ENCODE peak calls at places on chromosomes 5 and 9, in six cellular contexts. Q is suprapubic skin, L is cardiac fibroblast, O is AG10803, E is A549, P is transverse colon. D is an unnamed sample.

GRCh38 chr9:94017939-94018531 is 62.9 kb upstream of the BARX1 start:
- DNase-seq in Q (no peak), P (no peak), O (peak; percentile 40), L (peak; percentile 57), E (no peak), D (peak; percentile 20)

GRCh38 chr5:140259509-140259908 is 43.4 kb downstream of the PFDN1 start:
- DNase-seq in L (no peak), E (no peak), Q (no peak), P (peak; percentile 60), O (no peak), D (no peak)

GRCh38 chr9:70924380-70924779 is 197.0 kb downstream of the TRPM3 start:
- DNase-seq in L (peak; percentile 93), P (no peak), E (no peak), O (peak; percentile 94), Q (no peak), D (no peak)

GRCh38 chr5:80346055-80346454 is 26.3 kb downstream of the SPZ1 start:
- DNase-seq in L (peak; percentile 10), P (peak; percentile 30), E (peak; percentile 46), O (no peak), Q (no peak), D (no peak)

GRCh38 chr5:173228639-173229380 is 6.2 kb downstream of the NKX2-5 start:
- DNase-seq in P (no peak), O (no peak), Q (no peak), E (no peak), L (no peak), D (no peak)

GRCh38 chr9:1907465-1907864 is 107.7 kb upstream of the SMARCA2 start:
- DNase-seq in O (no peak), P (no peak), E (no peak), Q (no peak), L (no peak), D (no peak)

GRCh38 chr5:144857454-144857853 is 686.8 kb downstream of the KCTD16 start:
- DNase-seq in L (no peak), Q (no peak), O (no peak), E (no peak), P (no peak), D (no peak)

GRCh38 chr5:83003791-83004190 is 73.4 kb downstream of the TMEM167A start:
- DNase-seq in Q (no peak), O (no peak), E (no peak), L (no peak), P (no peak), D (no peak)

GRCh38 chr5:6632324-6632930 is 417 bp downstream of the NSUN2 start:
- DNase-seq in E (no peak), L (peak; percentile 44), Q (no peak), O (peak; percentile 31), P (no peak), D (no peak)

GRCh38 chr9:107542401-107542800 is 52.8 kb upstream of the KLF4 start:
- DNase-seq in O (no peak), P (no peak), E (no peak), Q (no peak), L (peak; percentile 67), D (no peak)

GRCh38 chr5:11046160-11046559 is 285.1 kb upstream of the DAP start:
- DNase-seq in E (peak; percentile 14), P (no peak), L (peak; percentile 9), Q (no peak), O (peak; percentile 11), D (no peak)

GRCh38 chr9:105238302-105238701 is 6.1 kb upstream of the SLC44A1 start:
- DNase-seq in E (no peak), P (peak; percentile 47), L (no peak), Q (no peak), O (no peak), D (no peak)

GRCh38 chr9:82404484-82405280 is 416.1 kb downstream of the SPATA31D1 start:
- DNase-seq in P (no peak), O (no peak), Q (no peak), L (peak; percentile 39), E (no peak), D (no peak)

GRCh38 chr5:124803617-124804331 is 57.3 kb upstream of the ZNF608 start:
- DNase-seq in O (no peak), Q (no peak), L (no peak), P (no peak), E (no peak), D (no peak)

GRCh38 chr9:37746448-37747270 is 6.9 kb upstream of the TRMT10B start:
- DNase-seq in E (no peak), O (peak; percentile 5), L (peak; percentile 6), Q (no peak), P (no peak), D (no peak)

GRCh38 chr9:137174722-137175293 is 3.0 kb upstream of the TMEM210 start:
- DNase-seq in P (no peak), Q (no peak), E (no peak), O (no peak), L (no peak), D (no peak)

GRCh38 chr9:98127226-98127625 is 8.2 kb upstream of the TRIM14 start:
- DNase-seq in E (no peak), Q (no peak), O (no peak), L (no peak), P (no peak), D (no peak)

GRCh38 chr9:117414220-117414905 is 494 bp downstream of the ASTN2 start:
- DNase-seq in L (no peak), O (peak; percentile 14), Q (no peak), P (no peak), E (peak; percentile 39), D (peak; percentile 9)
- TF ChIP-seq CTCF in L (no peak), O (no peak), Q (no peak), P (no peak), E (no peak), D (peak; percentile 6)

DNA sequence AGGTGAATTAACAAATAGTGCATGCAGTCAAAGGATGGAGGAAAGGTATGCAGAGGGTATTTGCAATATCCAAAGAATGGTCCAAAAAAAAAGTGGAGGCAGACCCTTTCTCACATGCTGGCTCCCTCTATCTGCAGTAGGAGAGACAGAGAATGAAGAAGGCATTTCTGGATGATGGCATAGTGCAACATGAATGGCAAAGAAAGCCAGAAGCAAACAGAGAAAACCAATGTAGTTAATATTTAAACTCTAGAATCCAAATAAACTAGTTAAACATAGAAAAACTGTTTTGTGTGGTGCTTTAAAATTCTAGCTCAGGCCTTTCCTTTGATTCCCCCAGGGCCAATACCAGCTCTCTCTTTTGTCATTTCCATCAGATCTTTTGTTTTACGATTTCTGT is 403.1 kb upstream of the WWC1 start:
- DNase-seq in Q (no peak), E (no peak), O (no peak), P (no peak), L (no peak), D (no peak)
- TF ChIP-seq CTCF in Q (no peak), E (no peak), O (no peak), P (no peak), L (no peak), D (no peak)

DNA sequence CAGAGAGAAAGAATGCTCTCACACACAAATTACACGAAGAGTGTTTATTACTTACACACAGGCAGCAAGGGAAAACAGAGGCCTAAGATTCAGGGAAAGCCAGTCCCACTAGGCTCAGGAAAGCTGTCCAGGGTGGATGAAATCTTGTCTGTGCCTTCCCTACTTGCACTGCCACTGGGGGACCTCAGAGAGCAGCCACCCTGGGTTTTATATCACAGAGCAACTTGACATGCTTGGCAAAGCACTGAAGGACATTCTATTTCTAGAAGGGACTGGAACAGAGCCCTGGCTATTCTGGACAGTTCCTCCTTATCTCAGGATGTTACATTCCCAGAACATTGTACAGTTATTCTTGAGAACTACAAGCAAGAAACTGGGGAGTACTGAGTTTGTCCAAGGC is 7.5 kb upstream of the PRSS3 start:
- DNase-seq in Q (no peak), O (no peak), E (no peak), L (no peak), P (no peak), D (no peak)
- TF ChIP-seq CTCF in Q (no peak), O (no peak), E (no peak), L (no peak), P (no peak), D (peak; percentile 13)

GRCh38 chr5:164324239-164324638 is 818.8 kb downstream of the MAT2B start:
- DNase-seq in O (no peak), P (no peak), L (no peak), E (no peak), Q (no peak), D (no peak)

GRCh38 chr5:164326219-164326618 is 820.8 kb downstream of the MAT2B start:
- DNase-seq in P (no peak), Q (no peak), L (no peak), E (peak; percentile 4), O (no peak), D (no peak)
- TF ChIP-seq CTCF in P (no peak), Q (no peak), L (peak; percentile 33), E (no peak), O (no peak), D (peak; percentile 31)

DNA sequence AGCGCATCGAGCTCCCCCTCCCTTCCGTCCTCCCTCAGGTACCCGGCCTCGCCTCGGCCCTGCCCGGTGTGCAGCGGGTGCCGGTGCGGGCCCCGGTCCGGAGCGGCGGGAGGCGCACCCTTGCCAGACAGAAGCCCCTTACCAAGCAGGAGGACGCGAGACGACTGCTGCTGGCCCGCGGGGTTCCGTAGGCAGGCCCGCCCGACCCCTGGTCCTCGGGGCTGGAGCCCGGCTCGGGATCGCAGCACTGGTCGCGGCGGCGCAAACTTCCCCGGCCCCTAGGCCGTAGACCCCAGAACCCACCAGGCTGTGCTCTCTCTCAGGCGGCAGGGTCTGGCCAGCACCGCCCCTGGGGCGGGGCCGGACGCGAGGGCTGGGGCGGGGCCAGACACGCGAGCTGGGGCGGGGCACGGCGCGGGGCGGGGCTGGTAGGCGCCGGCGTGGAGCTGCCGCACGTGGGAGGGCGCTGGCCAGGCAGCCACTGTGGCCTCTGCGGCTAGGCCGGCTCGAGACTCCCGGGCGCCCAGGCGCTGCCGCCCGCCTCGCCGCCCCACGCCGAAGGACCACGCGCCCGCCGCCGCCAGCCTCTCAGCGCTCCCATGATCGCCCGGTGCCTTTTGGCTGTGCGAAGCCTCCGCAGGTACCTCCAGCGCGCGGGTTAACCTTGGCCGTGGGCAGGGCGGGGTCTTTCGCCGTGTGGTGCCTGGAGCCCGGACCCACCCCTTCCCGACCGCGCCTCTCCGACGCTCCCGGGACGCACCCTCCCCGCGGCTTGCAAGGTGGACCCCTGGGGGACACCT is at the start of the genes NLN and SGTB:
- DNase-seq in Q (peak; percentile 86), L (peak; percentile 76), P (peak; percentile 91), O (peak; percentile 77), E (peak; percentile 80), D (peak; percentile 86)
- TF ChIP-seq CTCF in Q (no peak), L (no peak), P (no peak), O (no peak), E (no peak), D (no peak)

D was measured in GM06990.